ENCODE peak calls at places on chromosomes 5 and 9, in five cellular contexts. G is astrocyte, Q is GM23248, Z is fibroblast of lung, K is endothelial cell of umbilical vein. H is an unnamed sample.
A peak's percentile ranks its signal among the peaks of the same experiment; 100 is the strongest.

GRCh38 chr9:112162644-112163413 is 12.3 kb downstream of the SUSD1 start:
- DNase-seq in G (no peak), K (no peak), Z (no peak), Q (no peak), H (no peak)

GRCh38 chr9:2657427-2657826 is 35.8 kb downstream of the VLDLR start:
- DNase-seq in G (no peak), Z (no peak), K (no peak), Q (no peak), H (no peak)

GRCh38 chr9:113675475-113675941 is 200.6 kb upstream of the ZNF618 start:
- DNase-seq in K (peak; percentile 99), Z (peak; percentile 99), G (peak; percentile 99), Q (peak; percentile 99), H (no peak)

GRCh38 chr5:180742727-180743126 is 2.9 kb upstream of the OR2Y1 start:
- DNase-seq in K (no peak), Q (no peak), Z (no peak), G (no peak), H (no peak)

GRCh38 chr5:107402881-107403280 is 267.9 kb downstream of the EFNA5 start:
- DNase-seq in Z (no peak), G (no peak), K (no peak), Q (no peak), H (no peak)

GRCh38 chr5:101067415-101067814 is 164.3 kb upstream of the ST8SIA4 start:
- DNase-seq in Q (no peak), Z (peak; percentile 25), K (no peak), G (peak; percentile 17), H (no peak)

GRCh38 chr5:103793595-103794182 is 231.1 kb upstream of the NUDT12 start:
- DNase-seq in K (no peak), Q (no peak), G (no peak), Z (no peak), H (no peak)

GRCh38 chr5:5421149-5421960 is 1.1 kb upstream of the ICE1 start:
- DNase-seq in Z (peak; percentile 55), Q (peak; percentile 48), G (peak; percentile 32), K (peak; percentile 2), H (peak; percentile 51)

GRCh38 chr9:123102380-123103113 is 69.1 kb downstream of the GPR21 start:
- DNase-seq in K (peak; percentile 20), Z (peak; percentile 17), G (peak; percentile 2), Q (no peak), H (no peak)

GRCh38 chr5:39024005-39024404 is 50.2 kb downstream of the RICTOR start:
- DNase-seq in Z (peak; percentile 34), K (no peak), Q (no peak), G (no peak), H (no peak)

GRCh38 chr5:40478766-40479165 is 200.9 kb upstream of the PTGER4 start:
- DNase-seq in Z (no peak), Q (no peak), K (no peak), G (no peak), H (no peak)

GRCh38 chr9:77092536-77092935 is 73.1 kb downstream of the FOXB2 start:
- DNase-seq in Z (peak; percentile 27), Q (peak; percentile 28), G (peak; percentile 1), K (no peak), H (no peak)

GRCh38 chr9:17021379-17021970 is 113.4 kb upstream of the CNTLN start:
- DNase-seq in K (no peak), Z (peak; percentile 6), G (no peak), Q (peak; percentile 51), H (no peak)
- H3K9ac ChIP-seq in K (no peak overlapping the region), Z (no peak overlapping the region), G (no peak overlapping the region), Q (no peak overlapping the region), H (no peak overlapping the region)

GRCh38 chr5:77851229-77852067 is 75.3 kb upstream of the TBCA start:
- DNase-seq in Q (peak; percentile 66), G (no peak), K (peak; percentile 16), Z (peak; percentile 40), H (no peak)
- TF ChIP-seq EZH2 in Q (no peak), G (no peak), K (peak; percentile 67), Z (no peak), H (no peak)

GRCh38 chr5:125413861-125414260 is 667.4 kb upstream of the ZNF608 start:
- DNase-seq in Z (no peak), K (no peak), G (no peak), Q (no peak), H (no peak)

GRCh38 chr5:125411163-125412050 is 665.0 kb upstream of the ZNF608 start:
- DNase-seq in K (no peak), Q (peak; percentile 19), G (peak; percentile 69), Z (peak; percentile 79), H (peak; percentile 80)

GRCh38 chr5:125412561-125413535 is 666.4 kb upstream of the ZNF608 start:
- DNase-seq in K (peak; percentile 93), Z (peak; percentile 94), G (peak; percentile 92), Q (peak; percentile 81), H (no peak)

GRCh38 chr5:125410501-125411162 is 664.2 kb upstream of the ZNF608 start:
- DNase-seq in Q (peak; percentile 83), K (peak; percentile 92), G (peak; percentile 87), Z (peak; percentile 90), H (no peak)

GRCh38 chr5:125412051-125412560 is 665.7 kb upstream of the ZNF608 start:
- DNase-seq in Z (peak; percentile 60), Q (peak; percentile 43), G (peak; percentile 58), K (peak; percentile 64), H (peak; percentile 41)
- H3K9ac ChIP-seq in Z (no peak overlapping the region), Q (peak overlapping the region; percentile 31), G (peak overlapping the region; percentile 88), K (peak overlapping the region; percentile 96), H (peak overlapping the region; percentile 75)

DNA sequence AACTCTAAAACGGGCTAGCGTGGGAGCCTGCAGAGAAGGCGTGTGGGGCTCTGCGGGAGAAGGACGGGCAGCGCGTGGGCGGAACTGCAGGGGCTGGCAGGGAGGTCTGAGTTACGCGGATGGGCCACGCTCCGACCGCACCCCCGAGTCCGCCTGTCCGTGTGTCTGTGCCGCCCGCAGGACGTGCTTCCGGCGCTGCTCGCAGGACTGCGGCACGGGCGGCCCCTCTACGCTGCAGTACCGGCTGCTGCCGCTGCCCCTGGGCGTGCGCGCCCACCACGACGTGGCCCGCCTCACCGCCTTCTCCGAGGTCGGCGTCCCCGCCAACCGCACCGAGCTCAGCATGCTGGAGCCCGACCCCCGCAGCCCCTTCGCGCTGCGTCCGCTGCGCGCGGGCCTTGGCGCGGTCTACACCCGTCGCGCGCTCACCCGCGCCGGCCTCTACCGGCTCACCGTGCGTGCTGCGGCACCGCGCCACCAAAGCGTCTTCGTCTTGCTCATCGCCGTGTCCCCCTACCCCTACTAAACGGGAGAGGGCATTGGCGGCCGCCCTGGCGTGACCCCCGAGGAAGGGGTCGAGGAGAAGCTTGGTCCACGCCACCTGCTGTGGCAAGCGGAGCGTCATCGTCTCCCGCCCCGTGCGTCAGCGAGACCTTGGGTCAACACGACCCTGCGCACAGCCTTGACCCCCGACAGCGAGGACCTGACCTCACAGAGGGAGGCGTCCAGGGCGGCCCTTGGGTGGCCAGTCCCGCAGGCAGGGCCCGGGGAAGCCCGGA is 11.4 kb upstream of the ASS1 start:
- DNase-seq in Q (peak; percentile 82), K (peak; percentile 43), G (peak; percentile 35), Z (peak; percentile 62), H (no peak)
- TF ChIP-seq EZH2 in Q (no peak), K (peak; percentile 82), G (peak; percentile 52), Z (peak; percentile 35), H (no peak)

GRCh38 chr5:132414634-132415377 is 45.3 kb downstream of the SLC22A5 start:
- DNase-seq in Z (peak; percentile 83), K (peak; percentile 73), Q (peak; percentile 56), G (peak; percentile 77), H (peak; percentile 67)
- H3K9ac ChIP-seq in Z (no peak overlapping the region), K (peak overlapping the region; percentile 40), Q (peak overlapping the region; percentile 23), G (peak overlapping the region; percentile 21), H (peak overlapping the region; percentile 99)

DNA sequence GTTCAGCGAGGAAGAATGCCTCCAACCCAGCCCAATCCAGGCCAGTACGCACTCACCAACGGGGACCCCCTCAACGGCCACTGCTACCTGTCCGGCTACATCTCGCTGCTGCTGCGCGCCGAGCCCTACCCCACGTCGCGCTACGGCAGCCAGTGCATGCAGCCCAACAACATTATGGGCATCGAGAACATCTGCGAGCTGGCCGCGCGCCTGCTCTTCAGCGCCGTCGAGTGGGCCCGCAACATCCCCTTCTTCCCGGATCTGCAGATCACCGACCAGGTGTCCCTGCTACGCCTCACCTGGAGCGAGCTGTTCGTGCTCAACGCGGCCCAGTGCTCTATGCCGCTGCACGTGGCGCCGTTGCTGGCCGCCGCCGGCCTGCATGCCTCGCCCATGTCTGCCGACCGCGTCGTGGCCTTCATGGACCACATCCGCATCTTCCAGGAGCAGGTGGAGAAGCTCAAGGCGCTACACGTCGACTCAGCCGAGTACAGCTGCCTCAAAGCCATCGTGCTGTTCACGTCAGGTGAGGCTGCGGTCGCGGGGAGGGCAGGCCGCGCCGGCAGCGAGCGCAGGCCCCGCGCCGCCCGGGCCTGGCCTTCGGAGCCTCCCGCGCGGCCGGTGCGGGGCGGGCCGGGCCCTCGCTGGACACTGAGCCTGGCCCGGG is 5.0 kb downstream of the NR2F1 start:
- DNase-seq in G (no peak), K (no peak), Z (peak; percentile 60), Q (no peak), H (no peak)
- TF ChIP-seq EZH2 in G (no peak), K (no peak), Z (no peak), Q (no peak), H (no peak)

DNA sequence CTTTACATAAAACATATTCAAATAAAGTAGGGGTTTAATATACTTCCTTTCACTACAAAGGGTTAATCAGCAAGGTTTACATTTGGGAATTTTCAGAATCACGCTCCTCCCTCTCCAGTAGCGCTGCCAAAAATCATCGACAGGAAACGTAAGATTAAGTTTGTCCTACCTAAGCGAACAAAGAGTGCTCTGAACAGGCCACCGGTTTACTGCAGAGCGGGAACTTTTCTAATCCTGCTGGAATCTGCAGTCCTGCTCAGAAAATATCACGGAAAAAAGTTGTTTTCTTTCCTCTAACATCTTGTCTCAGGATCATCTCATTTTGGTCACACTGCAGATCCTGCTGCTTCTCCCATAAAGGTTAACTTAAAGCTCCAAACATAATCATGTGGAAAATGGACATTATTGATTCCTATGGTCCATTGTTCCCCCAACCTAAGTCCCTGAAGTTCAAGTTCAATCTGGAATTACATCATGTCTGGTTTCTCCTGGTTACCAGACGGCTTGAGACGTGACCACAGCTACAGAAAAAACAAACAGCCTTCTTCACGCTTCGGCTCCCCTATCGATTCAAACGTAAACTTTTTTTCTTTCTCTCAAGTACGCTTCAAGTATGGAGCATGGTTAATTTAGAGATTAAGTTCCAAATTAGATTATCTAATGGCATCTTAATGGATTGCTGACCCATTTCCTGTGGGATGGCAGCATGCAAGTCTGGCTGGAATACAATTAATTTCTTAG is 217.6 kb downstream of the NFIB start:
- DNase-seq in Q (peak; percentile 55), Z (peak; percentile 97), K (peak; percentile 97), G (peak; percentile 96), H (no peak)
- H3K9ac ChIP-seq in Q (peak overlapping the region; percentile 44), Z (no peak overlapping the region), K (peak overlapping the region; percentile 89), G (peak overlapping the region; percentile 85), H (no peak overlapping the region)

DNA sequence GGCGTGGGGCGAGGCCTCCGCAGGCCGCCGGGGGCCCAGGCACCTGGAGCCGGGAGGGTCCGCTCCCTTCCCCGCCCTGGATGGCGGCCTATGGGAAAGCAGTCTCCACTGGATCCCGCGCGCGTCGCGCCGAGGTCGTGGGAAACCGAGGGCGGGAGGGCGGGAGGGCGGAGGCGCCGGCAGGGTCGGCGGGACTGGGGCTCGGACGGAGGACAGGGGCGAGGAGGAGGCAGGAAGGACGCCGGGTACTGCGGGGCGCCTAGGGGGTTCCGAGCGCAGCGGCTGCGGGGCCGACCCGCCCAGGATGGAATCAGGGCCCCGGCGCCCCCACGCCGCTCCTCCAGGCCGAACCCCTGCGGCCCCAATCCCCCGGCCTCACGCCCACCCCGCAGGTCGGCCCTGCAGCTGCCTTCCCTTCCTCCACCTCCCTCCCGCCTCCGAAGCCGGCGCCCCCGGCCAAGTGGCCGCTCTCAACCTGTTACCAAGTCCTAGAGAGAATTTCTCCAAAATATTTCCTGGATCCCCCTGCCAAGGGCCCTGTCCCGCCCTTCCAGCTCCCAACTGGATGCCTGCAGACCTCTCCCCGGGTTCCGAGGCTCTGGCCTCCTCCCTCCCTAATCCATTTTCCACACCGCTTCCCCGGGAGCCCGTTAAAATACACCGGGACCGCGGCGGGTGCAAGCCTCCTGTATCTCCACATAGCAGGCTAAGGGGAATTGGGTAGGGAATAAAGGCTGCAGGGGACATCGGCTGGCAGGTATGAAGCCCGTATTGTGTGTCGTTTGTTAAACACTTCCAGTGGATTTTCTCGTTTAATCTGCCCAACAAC is 146.3 kb downstream of the ERCC6L2 start:
- DNase-seq in G (no peak), Q (no peak), K (no peak), Z (no peak), H (no peak)
- TF ChIP-seq EZH2 in G (no peak), Q (peak; percentile 97), K (peak; percentile 81), Z (peak; percentile 99), H (no peak)

H was measured in MM.1S.